ENCODE peak calls at places on chromosomes 13 and 19, in four cellular contexts. V, E, T and U are unnamed samples.

GRCh38 chr13:44140146-44140545 is 233.5 kb upstream of the SERP2 start:
- DNase-seq in V (no peak), E (no peak), T (no peak), U (no peak)

GRCh38 chr13:76512676-76513277 is 373.4 kb downstream of the KCTD12 start:
- DNase-seq in T (no peak), V (peak), E (no peak), U (no peak)

GRCh38 chr13:42615691-42616090 is 41.7 kb downstream of the TNFSF11 start:
- DNase-seq in V (peak), E (no peak), T (no peak), U (no peak)

GRCh38 chr13:40452741-40453665 is 213.4 kb downstream of the FOXO1 start:
- DNase-seq in E (no peak), T (no peak), V (peak), U (no peak)

GRCh38 chr19:17753976-17754375 is 2.7 kb downstream of the FCHO1 start:
- DNase-seq in V (no peak), E (peak), T (no peak), U (no peak)

GRCh38 chr13:76792680-76793334 is 93.4 kb downstream of the KCTD12 start:
- DNase-seq in E (no peak), T (no peak), V (peak), U (no peak)

GRCh38 chr19:49151339-49152217 is 3.6 kb downstream of the HRC start:
- DNase-seq in T (peak), V (peak), E (no peak), U (peak)

GRCh38 chr13:26539738-26540292 is 17.7 kb upstream of the WASF3 start:
- DNase-seq in T (no peak), V (no peak), E (no peak), U (no peak)

GRCh38 chr13:92097337-92097903 is 699.0 kb downstream of the GPC5 start:
- DNase-seq in T (no peak), V (no peak), E (no peak), U (no peak)

GRCh38 chr13:64551755-64552154 is 2678.4 kb downstream of the PCDH9 start:
- DNase-seq in V (peak), T (no peak), E (no peak), U (no peak)

GRCh38 chr19:49469828-49470614 is 4.0 kb upstream of the FLT3LG start:
- DNase-seq in E (no peak), T (no peak), V (peak), U (no peak)

GRCh38 chr13:31997641-31998040 is 33.9 kb upstream of the FRY start:
- DNase-seq in E (no peak), T (no peak), V (no peak), U (no peak)

GRCh38 chr13:29801102-29801501 is 49.3 kb downstream of the UBL3 start:
- DNase-seq in V (no peak), E (no peak), T (no peak), U (no peak)

GRCh38 chr19:50460161-50460765 is 16.0 kb upstream of the EMC10 start:
- DNase-seq in E (no peak), T (peak), V (peak), U (no peak)

GRCh38 chr19:33403973-33404304 is 30.4 kb downstream of the CEBPG start:
- DNase-seq in V (no peak), E (no peak), T (no peak), U (peak)

GRCh38 chr13:44313674-44314073 is 60.0 kb upstream of the SERP2 start:
- DNase-seq in T (peak), V (peak), E (no peak), U (no peak)

GRCh38 chr19:33794578-33795369 is 1.9 kb upstream of the KCTD15 start:
- DNase-seq in T (no peak), E (no peak), V (no peak), U (no peak)

GRCh38 chr19:18613589-18614234 is 1.0 kb downstream of the TMEM59L start:
- DNase-seq in T (no peak), E (no peak), V (no peak), U (no peak)

GRCh38 chr19:49858591-49858985 is 7.6 kb downstream of the PTOV1 start:
- DNase-seq in T (no peak), E (peak), V (no peak), U (no peak)

GRCh38 chr19:33552191-33552927 is 30.8 kb upstream of the PEPD start:
- DNase-seq in T (no peak), E (no peak), V (no peak), U (peak)

GRCh38 chr13:42064259-42064658 is 15.8 kb downstream of the DGKH start:
- DNase-seq in T (no peak), V (peak), E (no peak), U (no peak)

GRCh38 chr13:103466761-103467160 is 400.5 kb upstream of the SLC10A2 start:
- DNase-seq in E (no peak), V (no peak), T (no peak), U (no peak)

GRCh38 chr13:28817204-28817603 is 2.9 kb upstream of the MTUS2 start:
- DNase-seq in T (peak), E (no peak), V (no peak), U (no peak)

GRCh38 chr13:42753697-42754096 is 27.7 kb upstream of the FAM216B start:
- DNase-seq in V (no peak), T (no peak), E (no peak), U (no peak)

GRCh38 chr19:40396886-40397567 is 7.0 kb upstream of the HIPK4 start:
- DNase-seq in E (no peak), T (no peak), V (no peak), U (no peak)

GRCh38 chr19:15640294-15640903 is at the start of gene CYP4F3:
- DNase-seq in V (no peak), E (no peak), T (peak), U (peak)

GRCh38 chr13:97255515-97255999 is 33.4 kb downstream of the MBNL2 start:
- DNase-seq in V (peak), E (no peak), T (no peak), U (no peak)
- H3K27ac ChIP-seq in V (peak), E (no peak), T (peak), U (peak)

DNA sequence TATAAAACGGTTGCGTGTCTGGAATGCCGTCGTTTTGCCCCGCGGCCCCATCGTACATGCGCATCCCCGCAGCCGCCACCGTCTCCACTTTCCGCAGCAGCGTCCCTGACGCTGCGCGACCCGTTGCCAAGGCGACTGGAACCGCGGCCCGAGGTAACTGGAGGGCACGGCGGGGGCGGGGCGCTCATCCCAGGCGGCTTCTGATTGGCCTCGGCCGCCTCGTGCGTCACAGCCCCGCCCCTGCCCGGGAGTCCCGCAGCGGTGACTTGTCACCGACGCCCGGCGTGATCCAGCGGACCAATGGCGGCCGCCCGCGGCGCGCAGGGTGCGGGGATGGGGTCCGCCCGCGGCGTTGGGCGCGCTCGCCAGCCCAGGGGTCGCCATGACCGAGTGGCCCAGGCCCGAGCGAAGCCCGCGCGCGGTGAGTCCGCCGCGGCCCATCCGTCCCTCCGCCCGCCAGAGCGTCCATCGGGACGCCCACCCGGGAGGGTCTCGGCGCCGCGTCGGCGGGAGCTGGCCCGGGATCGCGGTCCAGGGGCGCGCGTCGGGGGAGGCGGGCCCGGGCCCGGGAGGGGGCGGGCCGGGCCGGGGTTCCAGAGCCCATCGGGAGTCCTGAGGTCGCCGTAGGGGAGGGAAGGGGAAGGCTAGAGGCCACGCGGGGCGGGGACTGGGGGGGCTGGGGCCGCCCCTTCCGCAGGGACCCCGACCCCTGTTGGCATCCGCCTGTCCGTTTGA is at the start of gene ZSCAN1:
- DNase-seq in E (peak), T (no peak), V (peak), U (peak)
- H3K27ac ChIP-seq in E (peak), T (no peak), V (no peak), U (peak)

DNA sequence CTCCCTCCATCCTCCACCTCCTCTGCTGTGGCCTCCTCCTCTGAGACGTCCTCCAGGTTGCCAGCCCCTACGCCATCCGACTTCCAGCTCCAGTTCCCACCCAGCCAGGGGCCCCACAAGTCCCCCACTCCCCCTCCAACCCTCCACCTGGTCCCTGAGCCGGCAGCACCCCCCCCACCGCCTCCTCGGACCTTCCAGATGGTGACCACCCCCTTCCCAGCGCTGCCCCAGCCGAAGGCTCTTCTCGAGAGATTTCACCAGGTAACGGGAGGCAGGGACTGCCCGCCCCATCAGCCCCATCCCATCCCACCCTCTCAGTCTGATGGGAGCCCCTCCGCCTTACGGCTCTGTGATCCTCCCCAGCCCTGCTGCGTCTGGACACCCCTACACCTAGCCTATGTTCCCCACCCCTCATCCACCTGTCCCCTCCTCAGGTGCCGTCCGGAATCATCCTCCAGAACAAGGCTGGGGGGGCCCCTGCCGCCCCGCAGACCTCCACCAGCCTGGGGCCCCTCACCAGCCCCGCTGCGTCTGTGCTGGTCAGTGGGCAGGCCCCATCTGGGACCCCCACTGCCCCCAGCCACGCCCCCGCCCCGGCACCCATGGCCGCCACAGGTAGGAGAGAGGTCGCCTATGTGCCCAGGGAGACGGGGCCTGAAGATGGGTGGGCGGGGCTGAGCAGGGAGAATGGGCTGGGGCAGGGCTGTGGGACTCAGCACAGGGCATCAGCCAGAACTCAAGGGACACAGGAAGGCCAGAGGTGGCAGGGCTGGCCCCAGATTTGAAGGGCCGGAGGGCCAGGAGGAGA is 18.6 kb upstream of the EHD2 start:
- DNase-seq in V (no peak), E (no peak), T (no peak), U (no peak)
- H3K27ac ChIP-seq in V (no peak), E (no peak), T (no peak), U (no peak)

GRCh38 chr19:5291588-5292193 is 48.9 kb downstream of the PTPRS start:
- DNase-seq in E (no peak), V (no peak), T (no peak), U (no peak)
- H3K27ac ChIP-seq in E (peak), V (no peak), T (no peak), U (no peak)